ENCODE peak calls at places on chromosomes 13 and 19, in ten cellular contexts. F is stimulated activated CD8-positive, alpha-beta memory T cell treated with anti-CD3 and anti-CD28 coated beads, Interleukin-7, amount 100 ng/mL, for 24 hours; E is MM.1S; C is ACHN; B is anterior cingulate cortex; J is upper lobe of right lung; D is NCI-H2029; G is foreskin fibroblast; T is kidney; U is hepatic stellate cell. R is an unnamed sample.
A peak's percentile ranks its signal among the peaks of the same experiment; 100 is the strongest.

GRCh38 chr13:76879211-76879875 is 6.9 kb downstream of the KCTD12 start:
- DNase-seq in E (peak; percentile 54), J (peak; percentile 77), G (peak; percentile 92), B (peak; percentile 37), T (peak; percentile 81), D (no peak), C (no peak), U (peak; percentile 31), F (peak; percentile 14), R (peak; percentile 71)

GRCh38 chr19:3403489-3404323 is 37.3 kb downstream of the NFIC start:
- DNase-seq in C (no peak), D (no peak), T (peak; percentile 97), B (peak; percentile 90), E (no peak), J (peak; percentile 93), G (peak; percentile 98), U (peak; percentile 98), F (no peak), R (no peak)

GRCh38 chr13:41568143-41568989 is 111.0 kb downstream of the RGCC start:
- DNase-seq in J (no peak), C (peak; percentile 8), G (no peak), U (no peak), E (no peak), T (no peak), D (no peak), B (no peak), F (no peak), R (no peak)

GRCh38 chr19:11995174-11995573 is 30.3 kb downstream of the ZNF763 start:
- DNase-seq in J (no peak), T (no peak), B (no peak), C (no peak), D (no peak), U (peak; percentile 65), F (no peak), E (no peak), G (no peak), R (no peak)

GRCh38 chr13:29594710-29595379 is 643 bp downstream of the SLC7A1 start:
- DNase-seq in B (peak; percentile 64), G (peak; percentile 65), U (peak; percentile 71), F (peak; percentile 53), E (no peak), J (peak; percentile 90), D (no peak), T (peak; percentile 90), C (peak; percentile 54), R (peak; percentile 40)

GRCh38 chr19:6417713-6418561 is 6.7 kb downstream of the KHSRP start:
- DNase-seq in G (no peak), D (no peak), C (peak; percentile 35), B (peak; percentile 4), E (no peak), T (no peak), J (no peak), F (no peak), U (peak; percentile 62), R (no peak)

GRCh38 chr13:114077121-114077937 is 55.1 kb downstream of the RASA3 start:
- DNase-seq in T (peak; percentile 47), B (no peak), U (no peak), F (no peak), J (peak; percentile 46), E (no peak), G (no peak), D (no peak), C (no peak), R (no peak)

GRCh38 chr19:51009061-51009891 is 7.9 kb upstream of the KLK8 start:
- DNase-seq in U (no peak), J (no peak), E (no peak), F (no peak), D (no peak), G (no peak), B (no peak), C (no peak), T (no peak), R (no peak)

GRCh38 chr19:12837225-12837624 is 1.1 kb upstream of the MAST1 start:
- DNase-seq in J (no peak), C (no peak), G (no peak), B (no peak), U (no peak), T (no peak), F (no peak), D (no peak), E (no peak), R (no peak)

GRCh38 chr13:95480131-95480545 is 72.4 kb upstream of the CLDN10 start:
- DNase-seq in D (no peak), J (no peak), U (no peak), F (no peak), E (no peak), T (no peak), G (no peak), C (no peak), B (no peak), R (no peak)

GRCh38 chr19:49057636-49058234 is at the start of gene CGB7:
- DNase-seq in B (no peak), D (peak; percentile 25), J (peak; percentile 87), U (peak; percentile 91), C (peak; percentile 80), G (peak; percentile 44), T (peak; percentile 86), F (peak; percentile 9), E (no peak), R (no peak)

GRCh38 chr19:11737964-11738745 is 591 bp downstream of the ZNF823 start:
- DNase-seq in F (peak; percentile 7), G (peak; percentile 19), E (peak; percentile 66), B (no peak), D (no peak), U (peak; percentile 26), T (peak; percentile 92), J (peak; percentile 86), C (peak; percentile 67), R (peak; percentile 71)

GRCh38 chr13:50420720-50421456 is 405.6 kb downstream of the KCNRG start:
- DNase-seq in U (no peak), J (no peak), G (no peak), B (no peak), F (no peak), D (no peak), E (no peak), T (peak; percentile 75), C (no peak), R (no peak)

GRCh38 chr13:30031488-30031887 is 181.1 kb upstream of the UBL3 start:
- DNase-seq in J (no peak), C (no peak), G (no peak), D (no peak), E (no peak), F (no peak), B (no peak), T (no peak), U (no peak), R (no peak)

GRCh38 chr19:45613926-45614725 is 12.1 kb upstream of the GPR4 start:
- DNase-seq in G (peak; percentile 81), T (no peak), J (no peak), E (peak; percentile 54), U (peak; percentile 94), F (no peak), C (peak; percentile 86), D (peak; percentile 44), B (no peak), R (no peak)

GRCh38 chr19:2523630-2524311 is 47.8 kb downstream of the GADD45B start:
- DNase-seq in G (peak; percentile 55), B (peak; percentile 59), E (no peak), D (no peak), C (peak; percentile 25), J (no peak), F (no peak), U (peak; percentile 90), T (no peak), R (no peak)

GRCh38 chr13:53782400-53783030 is 753.9 kb downstream of the OLFM4 start:
- DNase-seq in G (peak; percentile 1), C (peak; percentile 59), D (peak; percentile 29), J (no peak), F (no peak), B (peak; percentile 46), T (no peak), U (peak; percentile 16), E (peak; percentile 66), R (peak; percentile 64)

GRCh38 chr13:112014857-112015256 is 52.1 kb upstream of the SOX1 start:
- DNase-seq in C (no peak), T (no peak), E (no peak), U (no peak), B (no peak), D (no peak), J (no peak), G (no peak), F (no peak), R (no peak)

GRCh38 chr13:36718686-36719085 is 44.9 kb downstream of the SERTM1 start:
- DNase-seq in J (no peak), C (no peak), B (no peak), G (no peak), D (no peak), F (no peak), T (no peak), U (no peak), E (no peak), R (no peak)

GRCh38 chr13:55038230-55038629 is 2009.6 kb downstream of the OLFM4 start:
- DNase-seq in U (no peak), C (no peak), J (no peak), T (no peak), E (no peak), F (no peak), B (no peak), G (no peak), D (no peak), R (no peak)

GRCh38 chr19:18433735-18434398 is 4.1 kb downstream of the ISYNA1 start:
- DNase-seq in J (no peak), C (no peak), F (no peak), G (no peak), B (no peak), E (no peak), D (no peak), U (no peak), T (peak; percentile 85), R (peak; percentile 48)

GRCh38 chr13:30113983-30114491 is 193.3 kb downstream of the KATNAL1 start:
- DNase-seq in B (no peak), T (no peak), E (no peak), C (peak; percentile 31), J (no peak), U (no peak), G (no peak), D (no peak), F (no peak), R (no peak)

GRCh38 chr19:10478903-10479384 is 24.2 kb downstream of the KEAP1 start:
- DNase-seq in E (no peak), C (peak; percentile 81), U (peak; percentile 95), T (peak; percentile 94), B (peak; percentile 90), J (peak; percentile 91), D (peak; percentile 93), F (peak; percentile 73), G (peak; percentile 85), R (no peak)

GRCh38 chr13:51832471-51833152 is 12.4 kb downstream of the TMEM272 start:
- DNase-seq in T (no peak), B (no peak), U (peak; percentile 32), J (no peak), C (peak; percentile 25), E (no peak), G (no peak), F (no peak), D (no peak), R (peak; percentile 30)

GRCh38 chr13:24075137-24075975 is 85.2 kb upstream of the SPATA13 start:
- DNase-seq in T (no peak), B (no peak), G (no peak), J (no peak), C (no peak), U (peak; percentile 14), F (no peak), D (no peak), E (no peak), R (no peak)

GRCh38 chr19:36488816-36489138 is 584 bp downstream of the ZNF566 start:
- DNase-seq in G (peak; percentile 6), C (no peak), T (no peak), B (no peak), F (peak; percentile 23), D (no peak), J (no peak), E (no peak), U (no peak), R (peak; percentile 55)

GRCh38 chr19:32676186-32676894 is 692 bp downstream of the RGS9BP start:
- DNase-seq in E (no peak), F (no peak), G (no peak), U (no peak), D (peak; percentile 30), C (no peak), B (no peak), J (peak; percentile 73), T (peak; percentile 83), R (no peak)

GRCh38 chr19:3601021-3601420 is 5.7 kb downstream of the TBXA2R start:
- DNase-seq in G (no peak), J (no peak), B (no peak), C (no peak), U (no peak), E (no peak), F (no peak), D (no peak), T (no peak), R (no peak)

R was measured in RPMI8226.